ENCODE peak calls at places on chromosome 3, in four cellular contexts. M, D, S and Q are unnamed samples.

GRCh38 chr3:196624008-196624790 is 15.3 kb upstream of the NRROS start:
- DNase-seq in M (no peak), D (no peak), S (peak; percentile 33), Q (no peak)

GRCh38 chr3:149702691-149703426 is 45.0 kb upstream of the WWTR1 start:
- DNase-seq in M (no peak), D (peak; percentile 68), S (no peak), Q (no peak)

GRCh38 chr3:156816091-156816793 is 9.9 kb upstream of the LEKR1 start:
- DNase-seq in M (no peak), D (peak; percentile 59), S (peak; percentile 11), Q (no peak)

GRCh38 chr3:82940124-82940523 is 1178.7 kb upstream of the GBE1 start:
- DNase-seq in M (no peak), D (no peak), S (no peak), Q (no peak)

GRCh38 chr3:146470424-146470990 is 1.1 kb upstream of the PLSCR2 start:
- DNase-seq in M (peak; percentile 12), D (no peak), S (no peak), Q (no peak)

GRCh38 chr3:185558395-185558794 is 6.0 kb upstream of the LIPH start:
- DNase-seq in M (peak; percentile 98), D (no peak), S (no peak), Q (no peak)

GRCh38 chr3:9820944-9821343 is 10.9 kb downstream of the TTLL3 start:
- DNase-seq in M (no peak), D (peak; percentile 41), S (no peak), Q (no peak)

GRCh38 chr3:128547368-128547987 is 54.5 kb upstream of the GATA2 start:
- DNase-seq in M (no peak), D (peak; percentile 68), S (no peak), Q (no peak)

GRCh38 chr3:60708191-60708975 is 542.9 kb downstream of the FHIT start:
- DNase-seq in M (no peak), D (no peak), S (no peak), Q (no peak)

GRCh38 chr3:114319453-114319852 is 25.6 kb downstream of the TIGIT start:
- DNase-seq in M (no peak), D (peak; percentile 43), S (no peak), Q (no peak)

GRCh38 chr3:131733086-131733841 is 230.5 kb upstream of the MRPL3 start:
- DNase-seq in M (no peak), D (no peak), S (no peak), Q (no peak)

GRCh38 chr3:161104561-161105551 is at the start of gene B3GALNT1:
- DNase-seq in M (peak; percentile 16), D (peak; percentile 82), S (peak; percentile 47), Q (peak; percentile 65)

GRCh38 chr3:194874783-194875182 is 189.1 kb downstream of the FAM43A start:
- DNase-seq in M (no peak), D (no peak), S (no peak), Q (no peak)

GRCh38 chr3:134029256-134029733 is 430 bp downstream of the SLCO2A1 start:
- DNase-seq in M (peak; percentile 47), D (peak; percentile 39), S (no peak), Q (no peak)

GRCh38 chr3:30775070-30775469 is 119.4 kb downstream of the GADL1 start:
- DNase-seq in M (no peak), D (no peak), S (no peak), Q (no peak)

GRCh38 chr3:170003881-170004356 is 33.9 kb upstream of the GPR160 start:
- DNase-seq in M (no peak), D (no peak), S (no peak), Q (no peak)

GRCh38 chr3:170002829-170003228 is 35.0 kb upstream of the GPR160 start:
- DNase-seq in M (no peak), D (no peak), S (no peak), Q (no peak)

GRCh38 chr3:170002231-170002630 is 35.6 kb upstream of the GPR160 start:
- DNase-seq in M (no peak), D (no peak), S (no peak), Q (no peak)

GRCh38 chr3:170010498-170010897 is 27.3 kb upstream of the GPR160 start:
- DNase-seq in M (no peak), D (no peak), S (no peak), Q (no peak)

GRCh38 chr3:170007031-170007663 is 30.6 kb upstream of the GPR160 start:
- DNase-seq in M (peak; percentile 21), D (peak; percentile 92), S (no peak), Q (no peak)
- H3K27ac ChIP-seq in M (no peak overlapping the region), D (no peak overlapping the region), S (no peak overlapping the region), Q (no peak overlapping the region)

DNA sequence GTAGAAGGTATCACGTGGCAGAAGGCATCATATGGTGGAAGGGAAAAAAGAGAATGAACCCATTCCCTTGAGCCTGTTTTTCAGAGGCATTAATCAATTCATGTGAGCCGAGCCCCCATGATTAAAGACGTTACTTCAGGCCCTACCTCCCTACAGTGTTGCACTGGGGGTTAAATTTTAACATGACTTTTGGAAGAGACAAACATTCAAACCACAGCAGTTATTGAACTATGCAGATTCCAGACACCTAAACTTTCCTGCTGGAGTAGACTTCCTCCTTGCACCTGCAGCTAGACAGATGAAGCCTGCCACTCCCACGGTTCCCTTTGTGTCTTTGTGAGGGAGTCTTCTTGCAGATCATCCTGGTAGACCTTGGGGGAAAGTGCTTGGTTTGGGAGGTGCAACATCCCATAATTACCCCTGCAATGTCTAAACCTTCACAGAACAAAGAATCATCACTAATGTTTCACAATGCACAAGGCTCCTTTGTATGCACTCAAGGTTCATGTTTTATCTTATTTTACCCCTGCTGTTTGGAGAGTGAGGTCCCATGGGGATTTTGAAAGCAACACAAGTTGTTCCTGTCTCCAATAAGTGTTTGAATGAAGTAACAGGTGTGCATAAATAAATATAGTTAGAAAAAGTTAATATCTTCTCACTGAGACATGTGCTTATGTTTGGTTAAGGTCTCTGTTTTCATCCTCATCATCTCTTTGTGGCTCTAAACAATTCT is 64.9 kb upstream of the XCR1 start:
- DNase-seq in M (no peak), D (no peak), S (no peak), Q (no peak)
- H3K27ac ChIP-seq in M (no peak overlapping the region), D (no peak overlapping the region), S (no peak overlapping the region), Q (no peak overlapping the region)

DNA sequence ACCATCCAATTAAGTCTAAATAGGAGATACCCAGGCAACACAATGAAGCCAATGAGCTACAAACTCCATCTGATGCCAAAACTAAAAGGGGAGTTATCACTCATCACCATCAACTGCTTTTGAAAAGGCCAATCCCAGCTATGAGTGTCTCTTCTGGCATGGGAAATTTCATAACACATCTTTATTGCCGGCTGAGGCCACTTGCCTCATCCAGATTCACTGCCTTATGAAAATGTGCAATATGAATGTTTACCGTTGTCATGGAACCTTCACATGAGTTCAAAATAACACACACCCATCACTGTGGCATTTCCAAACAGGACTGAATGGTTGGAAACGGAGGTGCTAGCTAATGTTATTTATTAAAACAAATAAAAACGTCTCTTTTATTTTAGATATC is 144.0 kb downstream of the MAGI1 start:
- DNase-seq in M (no peak), D (peak; percentile 58), S (no peak), Q (no peak)
- H3K27ac ChIP-seq in M (no peak overlapping the region), D (no peak overlapping the region), S (no peak overlapping the region), Q (no peak overlapping the region)

DNA sequence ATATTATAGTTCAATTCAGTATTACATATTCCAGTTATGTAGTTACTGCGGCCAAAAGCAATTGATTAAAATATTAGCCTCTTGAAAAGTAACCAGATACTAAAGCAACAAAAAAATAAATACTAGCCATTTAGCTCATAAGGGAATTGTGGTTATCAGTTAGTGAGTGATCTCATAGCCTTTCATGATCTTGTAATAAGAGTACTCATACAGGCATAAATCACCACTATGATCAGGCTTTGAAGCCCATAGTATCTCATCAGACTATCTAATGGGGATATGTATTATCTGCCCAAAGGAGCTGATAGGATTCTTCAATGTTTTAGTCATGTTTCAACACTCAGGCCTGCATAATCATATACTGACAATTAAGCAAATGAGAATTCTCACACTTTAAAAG is 184.1 kb upstream of the CCDC54 start:
- DNase-seq in M (no peak), D (no peak), S (no peak), Q (no peak)
- H3K27ac ChIP-seq in M (no peak overlapping the region), D (no peak overlapping the region), S (no peak overlapping the region), Q (no peak overlapping the region)

GRCh38 chr3:124882749-124883148 is 4.4 kb downstream of the ITGB5 start:
- DNase-seq in M (no peak), D (no peak), S (no peak), Q (no peak)

GRCh38 chr3:124885466-124886167 is 1.5 kb downstream of the ITGB5 start:
- DNase-seq in M (no peak), D (peak; percentile 42), S (no peak), Q (no peak)

GRCh38 chr3:124881976-124882697 is 5.0 kb downstream of the ITGB5 start:
- DNase-seq in M (no peak), D (no peak), S (no peak), Q (no peak)

GRCh38 chr3:124883191-124883747 is 3.9 kb downstream of the ITGB5 start:
- DNase-seq in M (no peak), D (no peak), S (no peak), Q (no peak)

GRCh38 chr3:124883766-124884473 is 3.2 kb downstream of the ITGB5 start:
- DNase-seq in M (no peak), D (no peak), S (no peak), Q (no peak)
- H3K27ac ChIP-seq in M (no peak overlapping the region), D (no peak overlapping the region), S (no peak overlapping the region), Q (peak overlapping the region; percentile 3)

GRCh38 chr3:100040846-100041245 is 73.5 kb downstream of the FILIP1L start:
- DNase-seq in M (no peak), D (peak; percentile 74), S (peak; percentile 23), Q (no peak)

GRCh38 chr3:100041328-100041749 is 73.0 kb downstream of the FILIP1L start:
- DNase-seq in M (no peak), D (peak; percentile 94), S (peak; percentile 42), Q (no peak)

GRCh38 chr3:100043271-100043670 is 71.0 kb downstream of the FILIP1L start:
- DNase-seq in M (no peak), D (no peak), S (no peak), Q (no peak)

GRCh38 chr3:100042144-100042543 is 72.2 kb downstream of the FILIP1L start:
- DNase-seq in M (peak; percentile 35), D (peak; percentile 89), S (no peak), Q (no peak)

DNA sequence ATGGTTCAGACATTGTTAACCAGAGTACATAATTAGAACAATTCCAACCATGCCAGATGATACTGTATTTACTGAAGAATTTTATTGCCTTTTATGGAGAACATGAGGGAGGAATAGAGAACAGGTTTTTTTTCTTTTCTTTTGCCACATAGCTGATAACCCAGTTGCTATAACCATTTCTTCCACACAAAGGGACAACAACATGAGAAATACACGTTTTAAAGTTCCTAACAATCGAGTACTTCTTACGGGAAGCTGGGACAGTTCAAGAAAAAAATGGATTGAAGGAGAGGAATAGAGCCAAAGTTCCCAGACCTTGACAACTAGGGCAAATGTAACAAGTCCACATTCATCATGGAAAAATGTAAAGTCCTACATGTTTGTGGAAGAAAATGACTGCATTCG is 71.7 kb downstream of the FILIP1L start:
- DNase-seq in M (no peak), D (peak; percentile 91), S (no peak), Q (no peak)
- H3K27ac ChIP-seq in M (peak overlapping the region; percentile 56), D (no peak overlapping the region), S (peak overlapping the region; percentile 86), Q (no peak overlapping the region)

GRCh38 chr3:97510795-97511194 is 253.8 kb upstream of the ARL6 start:
- DNase-seq in M (peak; percentile 7), D (no peak), S (no peak), Q (no peak)
- H3K27ac ChIP-seq in M (no peak overlapping the region), D (no peak overlapping the region), S (no peak overlapping the region), Q (no peak overlapping the region)

DNA sequence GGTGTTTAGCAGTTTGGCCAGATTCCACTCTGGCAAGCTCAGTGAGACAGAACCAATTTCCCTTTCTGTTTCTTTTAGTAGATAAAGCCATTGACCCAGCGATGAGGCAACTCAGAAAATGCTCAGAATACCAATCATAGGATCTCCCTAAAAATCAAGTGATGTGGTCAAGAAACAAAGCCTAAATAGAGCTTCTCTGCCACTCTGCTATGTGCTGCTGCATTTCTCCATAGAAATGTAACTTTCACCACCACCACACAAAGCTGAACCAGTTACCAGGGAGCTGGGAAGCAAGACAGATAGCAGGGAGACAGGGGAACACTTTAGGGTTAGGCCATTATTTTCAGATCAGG is 109.8 kb downstream of the RPL22L1 start:
- DNase-seq in M (peak; percentile 52), D (peak; percentile 66), S (no peak), Q (no peak)
- H3K27ac ChIP-seq in M (peak overlapping the region; percentile 6), D (no peak overlapping the region), S (no peak overlapping the region), Q (no peak overlapping the region)